ENCODE peak calls at places on chromosome 15, in nine cellular contexts. One of them, this sample, is unnamed.

GRCh38 chr15:31267161-31268107 is 59.2 kb upstream of the KLF13 start:
- DNase-seq in HCT116: no peak
- DNase-seq in psoas muscle: peak
- DNase-seq in IMR-90: no peak
- DNase-seq in SW 1271: no peak
- DNase-seq in stimulated activated effector memory CD8-positive, alpha-beta T cell treated with anti-CD3 and anti-CD28 coated beads, Interleukin-12 subunit alpha, Interleukin-12 subunit beta, amount 100 ng/mL, for 72 hours: peak
- DNase-seq in NCI-H345: no peak
- DNase-seq in glutamatergic neuron: no peak
- DNase-seq in coronary artery: peak
- DNase-seq in this sample: no peak

GRCh38 chr15:34271493-34271892 is 46.7 kb downstream of the EMC4 start:
- DNase-seq in stimulated activated effector memory CD8-positive, alpha-beta T cell treated with anti-CD3 and anti-CD28 coated beads, Interleukin-12 subunit alpha, Interleukin-12 subunit beta, amount 100 ng/mL, for 72 hours: no peak
- DNase-seq in SW 1271: no peak
- DNase-seq in psoas muscle: no peak
- DNase-seq in IMR-90: peak
- DNase-seq in HCT116: no peak
- DNase-seq in glutamatergic neuron: no peak
- DNase-seq in coronary artery: no peak
- DNase-seq in NCI-H345: no peak
- DNase-seq in this sample: peak

GRCh38 chr15:90862964-90863721 is 5.2 kb upstream of the FURIN start:
- DNase-seq in psoas muscle: no peak
- DNase-seq in stimulated activated effector memory CD8-positive, alpha-beta T cell treated with anti-CD3 and anti-CD28 coated beads, Interleukin-12 subunit alpha, Interleukin-12 subunit beta, amount 100 ng/mL, for 72 hours: no peak
- DNase-seq in SW 1271: no peak
- DNase-seq in IMR-90: no peak
- DNase-seq in glutamatergic neuron: no peak
- DNase-seq in coronary artery: no peak
- DNase-seq in NCI-H345: no peak
- DNase-seq in HCT116: no peak
- DNase-seq in this sample: peak

GRCh38 chr15:46732060-46732459 is 985.2 kb upstream of the SEMA6D start:
- DNase-seq in NCI-H345: no peak
- DNase-seq in stimulated activated effector memory CD8-positive, alpha-beta T cell treated with anti-CD3 and anti-CD28 coated beads, Interleukin-12 subunit alpha, Interleukin-12 subunit beta, amount 100 ng/mL, for 72 hours: no peak
- DNase-seq in IMR-90: no peak
- DNase-seq in SW 1271: no peak
- DNase-seq in psoas muscle: no peak
- DNase-seq in coronary artery: no peak
- DNase-seq in HCT116: no peak
- DNase-seq in glutamatergic neuron: no peak
- DNase-seq in this sample: no peak

GRCh38 chr15:68679161-68679560 is 100.4 kb downstream of the CORO2B start:
- DNase-seq in coronary artery: peak
- DNase-seq in glutamatergic neuron: no peak
- DNase-seq in stimulated activated effector memory CD8-positive, alpha-beta T cell treated with anti-CD3 and anti-CD28 coated beads, Interleukin-12 subunit alpha, Interleukin-12 subunit beta, amount 100 ng/mL, for 72 hours: no peak
- DNase-seq in psoas muscle: no peak
- DNase-seq in HCT116: no peak
- DNase-seq in IMR-90: no peak
- DNase-seq in SW 1271: no peak
- DNase-seq in NCI-H345: no peak
- DNase-seq in this sample: no peak

GRCh38 chr15:89043031-89044002 is 44.9 kb upstream of the ABHD2 start:
- DNase-seq in glutamatergic neuron: no peak
- DNase-seq in IMR-90: no peak
- DNase-seq in coronary artery: peak
- DNase-seq in HCT116: no peak
- DNase-seq in psoas muscle: no peak
- DNase-seq in SW 1271: no peak
- DNase-seq in stimulated activated effector memory CD8-positive, alpha-beta T cell treated with anti-CD3 and anti-CD28 coated beads, Interleukin-12 subunit alpha, Interleukin-12 subunit beta, amount 100 ng/mL, for 72 hours: no peak
- DNase-seq in NCI-H345: no peak
- DNase-seq in this sample: no peak

GRCh38 chr15:42890161-42890913 is 30.2 kb downstream of the TTBK2 start:
- DNase-seq in coronary artery: no peak
- DNase-seq in glutamatergic neuron: no peak
- DNase-seq in stimulated activated effector memory CD8-positive, alpha-beta T cell treated with anti-CD3 and anti-CD28 coated beads, Interleukin-12 subunit alpha, Interleukin-12 subunit beta, amount 100 ng/mL, for 72 hours: no peak
- DNase-seq in HCT116: no peak
- DNase-seq in IMR-90: peak
- DNase-seq in psoas muscle: no peak
- DNase-seq in NCI-H345: no peak
- DNase-seq in SW 1271: peak
- DNase-seq in this sample: peak

GRCh38 chr15:29571728-29572454 is 250.4 kb downstream of the TJP1 start:
- DNase-seq in IMR-90: no peak
- DNase-seq in glutamatergic neuron: no peak
- DNase-seq in coronary artery: no peak
- DNase-seq in SW 1271: no peak
- DNase-seq in psoas muscle: no peak
- DNase-seq in HCT116: no peak
- DNase-seq in stimulated activated effector memory CD8-positive, alpha-beta T cell treated with anti-CD3 and anti-CD28 coated beads, Interleukin-12 subunit alpha, Interleukin-12 subunit beta, amount 100 ng/mL, for 72 hours: no peak
- DNase-seq in NCI-H345: peak
- DNase-seq in this sample: no peak

GRCh38 chr15:79923068-79923514 is 26.3 kb upstream of the MTHFS start:
- DNase-seq in coronary artery: peak
- DNase-seq in glutamatergic neuron: peak
- DNase-seq in psoas muscle: peak
- DNase-seq in NCI-H345: peak
- DNase-seq in IMR-90: peak
- DNase-seq in SW 1271: peak
- DNase-seq in stimulated activated effector memory CD8-positive, alpha-beta T cell treated with anti-CD3 and anti-CD28 coated beads, Interleukin-12 subunit alpha, Interleukin-12 subunit beta, amount 100 ng/mL, for 72 hours: peak
- DNase-seq in HCT116: no peak
- DNase-seq in this sample: no peak

GRCh38 chr15:36449662-36450145 is 129.7 kb upstream of the CDIN1 start:
- DNase-seq in psoas muscle: no peak
- DNase-seq in HCT116: peak
- DNase-seq in SW 1271: no peak
- DNase-seq in coronary artery: no peak
- DNase-seq in NCI-H345: no peak
- DNase-seq in glutamatergic neuron: no peak
- DNase-seq in IMR-90: peak
- DNase-seq in stimulated activated effector memory CD8-positive, alpha-beta T cell treated with anti-CD3 and anti-CD28 coated beads, Interleukin-12 subunit alpha, Interleukin-12 subunit beta, amount 100 ng/mL, for 72 hours: no peak
- DNase-seq in this sample: no peak

GRCh38 chr15:95742836-95743235 is 587.7 kb upstream of the NR2F2 start:
- DNase-seq in psoas muscle: no peak
- DNase-seq in IMR-90: no peak
- DNase-seq in stimulated activated effector memory CD8-positive, alpha-beta T cell treated with anti-CD3 and anti-CD28 coated beads, Interleukin-12 subunit alpha, Interleukin-12 subunit beta, amount 100 ng/mL, for 72 hours: no peak
- DNase-seq in HCT116: no peak
- DNase-seq in NCI-H345: no peak
- DNase-seq in glutamatergic neuron: no peak
- DNase-seq in SW 1271: no peak
- DNase-seq in coronary artery: no peak
- DNase-seq in this sample: no peak

GRCh38 chr15:77021803-77022381 is 27.0 kb downstream of the PSTPIP1 start:
- DNase-seq in psoas muscle: peak
- DNase-seq in IMR-90: peak
- DNase-seq in glutamatergic neuron: no peak
- DNase-seq in NCI-H345: no peak
- DNase-seq in stimulated activated effector memory CD8-positive, alpha-beta T cell treated with anti-CD3 and anti-CD28 coated beads, Interleukin-12 subunit alpha, Interleukin-12 subunit beta, amount 100 ng/mL, for 72 hours: peak
- DNase-seq in coronary artery: no peak
- DNase-seq in SW 1271: peak
- DNase-seq in HCT116: no peak
- DNase-seq in this sample: no peak

GRCh38 chr15:92709064-92709463 is 53.5 kb upstream of the FAM174B start:
- DNase-seq in IMR-90: no peak
- DNase-seq in coronary artery: no peak
- DNase-seq in SW 1271: no peak
- DNase-seq in NCI-H345: no peak
- DNase-seq in glutamatergic neuron: no peak
- DNase-seq in psoas muscle: no peak
- DNase-seq in HCT116: no peak
- DNase-seq in stimulated activated effector memory CD8-positive, alpha-beta T cell treated with anti-CD3 and anti-CD28 coated beads, Interleukin-12 subunit alpha, Interleukin-12 subunit beta, amount 100 ng/mL, for 72 hours: no peak
- DNase-seq in this sample: no peak

GRCh38 chr15:68431037-68431791 is 749 bp downstream of the ITGA11 start:
- DNase-seq in NCI-H345: no peak
- DNase-seq in IMR-90: no peak
- DNase-seq in HCT116: no peak
- DNase-seq in stimulated activated effector memory CD8-positive, alpha-beta T cell treated with anti-CD3 and anti-CD28 coated beads, Interleukin-12 subunit alpha, Interleukin-12 subunit beta, amount 100 ng/mL, for 72 hours: peak
- DNase-seq in psoas muscle: peak
- DNase-seq in SW 1271: no peak
- DNase-seq in coronary artery: peak
- DNase-seq in glutamatergic neuron: peak
- DNase-seq in this sample: no peak

GRCh38 chr15:58962662-58963565 is 24.5 kb upstream of the RNF111 start:
- DNase-seq in psoas muscle: no peak
- DNase-seq in SW 1271: no peak
- DNase-seq in HCT116: no peak
- DNase-seq in stimulated activated effector memory CD8-positive, alpha-beta T cell treated with anti-CD3 and anti-CD28 coated beads, Interleukin-12 subunit alpha, Interleukin-12 subunit beta, amount 100 ng/mL, for 72 hours: no peak
- DNase-seq in NCI-H345: no peak
- DNase-seq in IMR-90: no peak
- DNase-seq in glutamatergic neuron: no peak
- DNase-seq in coronary artery: no peak
- DNase-seq in this sample: no peak

GRCh38 chr15:28125673-28126651 is 26.8 kb upstream of the OCA2 start:
- DNase-seq in psoas muscle: no peak
- DNase-seq in stimulated activated effector memory CD8-positive, alpha-beta T cell treated with anti-CD3 and anti-CD28 coated beads, Interleukin-12 subunit alpha, Interleukin-12 subunit beta, amount 100 ng/mL, for 72 hours: no peak
- DNase-seq in IMR-90: peak
- DNase-seq in glutamatergic neuron: no peak
- DNase-seq in coronary artery: no peak
- DNase-seq in NCI-H345: peak
- DNase-seq in HCT116: peak
- DNase-seq in SW 1271: no peak
- DNase-seq in this sample: no peak

GRCh38 chr15:67267951-67268941 is 13.7 kb downstream of the IQCH start:
- DNase-seq in IMR-90: no peak
- DNase-seq in NCI-H345: no peak
- DNase-seq in SW 1271: no peak
- DNase-seq in coronary artery: no peak
- DNase-seq in glutamatergic neuron: no peak
- DNase-seq in stimulated activated effector memory CD8-positive, alpha-beta T cell treated with anti-CD3 and anti-CD28 coated beads, Interleukin-12 subunit alpha, Interleukin-12 subunit beta, amount 100 ng/mL, for 72 hours: no peak
- DNase-seq in psoas muscle: no peak
- DNase-seq in HCT116: no peak
- DNase-seq in this sample: no peak

GRCh38 chr15:90701880-90702630 is 15.1 kb upstream of the BLM start:
- DNase-seq in NCI-H345: no peak
- DNase-seq in psoas muscle: no peak
- DNase-seq in SW 1271: no peak
- DNase-seq in IMR-90: no peak
- DNase-seq in glutamatergic neuron: no peak
- DNase-seq in stimulated activated effector memory CD8-positive, alpha-beta T cell treated with anti-CD3 and anti-CD28 coated beads, Interleukin-12 subunit alpha, Interleukin-12 subunit beta, amount 100 ng/mL, for 72 hours: no peak
- DNase-seq in HCT116: no peak
- DNase-seq in coronary artery: no peak
- DNase-seq in this sample: no peak

GRCh38 chr15:51775967-51776816 is 24.8 kb downstream of the TMOD2 start:
- DNase-seq in HCT116: peak
- DNase-seq in SW 1271: no peak
- DNase-seq in IMR-90: peak
- DNase-seq in glutamatergic neuron: peak
- DNase-seq in psoas muscle: no peak
- DNase-seq in stimulated activated effector memory CD8-positive, alpha-beta T cell treated with anti-CD3 and anti-CD28 coated beads, Interleukin-12 subunit alpha, Interleukin-12 subunit beta, amount 100 ng/mL, for 72 hours: peak
- DNase-seq in NCI-H345: peak
- DNase-seq in coronary artery: no peak
- DNase-seq in this sample: no peak

GRCh38 chr15:79593119-79593869 is 161.2 kb downstream of the MINAR1 start:
- DNase-seq in NCI-H345: no peak
- DNase-seq in stimulated activated effector memory CD8-positive, alpha-beta T cell treated with anti-CD3 and anti-CD28 coated beads, Interleukin-12 subunit alpha, Interleukin-12 subunit beta, amount 100 ng/mL, for 72 hours: no peak
- DNase-seq in coronary artery: no peak
- DNase-seq in glutamatergic neuron: no peak
- DNase-seq in SW 1271: no peak
- DNase-seq in IMR-90: peak
- DNase-seq in psoas muscle: no peak
- DNase-seq in HCT116: no peak
- DNase-seq in this sample: no peak

GRCh38 chr15:69154026-69154425 is 6.4 kb upstream of the GLCE start:
- DNase-seq in coronary artery: no peak
- DNase-seq in HCT116: no peak
- DNase-seq in psoas muscle: no peak
- DNase-seq in stimulated activated effector memory CD8-positive, alpha-beta T cell treated with anti-CD3 and anti-CD28 coated beads, Interleukin-12 subunit alpha, Interleukin-12 subunit beta, amount 100 ng/mL, for 72 hours: no peak
- DNase-seq in NCI-H345: no peak
- DNase-seq in SW 1271: no peak
- DNase-seq in IMR-90: peak
- DNase-seq in glutamatergic neuron: no peak
- DNase-seq in this sample: no peak

GRCh38 chr15:70195808-70196304 is 98.1 kb upstream of the TLE3 start:
- DNase-seq in HCT116: no peak
- DNase-seq in stimulated activated effector memory CD8-positive, alpha-beta T cell treated with anti-CD3 and anti-CD28 coated beads, Interleukin-12 subunit alpha, Interleukin-12 subunit beta, amount 100 ng/mL, for 72 hours: no peak
- DNase-seq in psoas muscle: peak
- DNase-seq in coronary artery: peak
- DNase-seq in SW 1271: no peak
- DNase-seq in IMR-90: peak
- DNase-seq in glutamatergic neuron: no peak
- DNase-seq in NCI-H345: no peak
- DNase-seq in this sample: no peak

GRCh38 chr15:59995568-59996349 is 8.4 kb upstream of the FOXB1 start:
- DNase-seq in glutamatergic neuron: no peak
- DNase-seq in IMR-90: no peak
- DNase-seq in stimulated activated effector memory CD8-positive, alpha-beta T cell treated with anti-CD3 and anti-CD28 coated beads, Interleukin-12 subunit alpha, Interleukin-12 subunit beta, amount 100 ng/mL, for 72 hours: no peak
- DNase-seq in psoas muscle: no peak
- DNase-seq in HCT116: no peak
- DNase-seq in SW 1271: no peak
- DNase-seq in NCI-H345: no peak
- DNase-seq in coronary artery: no peak
- DNase-seq in this sample: no peak

GRCh38 chr15:89068325-89068784 is 19.9 kb upstream of the ABHD2 start:
- DNase-seq in HCT116: no peak
- DNase-seq in NCI-H345: no peak
- DNase-seq in psoas muscle: no peak
- DNase-seq in coronary artery: no peak
- DNase-seq in glutamatergic neuron: no peak
- DNase-seq in SW 1271: no peak
- DNase-seq in stimulated activated effector memory CD8-positive, alpha-beta T cell treated with anti-CD3 and anti-CD28 coated beads, Interleukin-12 subunit alpha, Interleukin-12 subunit beta, amount 100 ng/mL, for 72 hours: peak
- DNase-seq in IMR-90: peak
- DNase-seq in this sample: peak

GRCh38 chr15:63983071-63983711 is 63.1 kb downstream of the DAPK2 start:
- DNase-seq in coronary artery: no peak
- DNase-seq in NCI-H345: no peak
- DNase-seq in glutamatergic neuron: peak
- DNase-seq in psoas muscle: no peak
- DNase-seq in SW 1271: no peak
- DNase-seq in HCT116: no peak
- DNase-seq in IMR-90: no peak
- DNase-seq in stimulated activated effector memory CD8-positive, alpha-beta T cell treated with anti-CD3 and anti-CD28 coated beads, Interleukin-12 subunit alpha, Interleukin-12 subunit beta, amount 100 ng/mL, for 72 hours: no peak
- DNase-seq in this sample: no peak

GRCh38 chr15:34652726-34653033 is 69.2 kb upstream of the GOLGA8B start:
- DNase-seq in NCI-H345: no peak
- DNase-seq in HCT116: no peak
- DNase-seq in SW 1271: no peak
- DNase-seq in coronary artery: no peak
- DNase-seq in glutamatergic neuron: no peak
- DNase-seq in psoas muscle: no peak
- DNase-seq in stimulated activated effector memory CD8-positive, alpha-beta T cell treated with anti-CD3 and anti-CD28 coated beads, Interleukin-12 subunit alpha, Interleukin-12 subunit beta, amount 100 ng/mL, for 72 hours: no peak
- DNase-seq in IMR-90: no peak
- DNase-seq in this sample: no peak

GRCh38 chr15:38647683-38648082 is 83.1 kb upstream of the RASGRP1 start:
- DNase-seq in IMR-90: peak
- DNase-seq in stimulated activated effector memory CD8-positive, alpha-beta T cell treated with anti-CD3 and anti-CD28 coated beads, Interleukin-12 subunit alpha, Interleukin-12 subunit beta, amount 100 ng/mL, for 72 hours: no peak
- DNase-seq in psoas muscle: no peak
- DNase-seq in coronary artery: no peak
- DNase-seq in SW 1271: no peak
- DNase-seq in glutamatergic neuron: no peak
- DNase-seq in NCI-H345: peak
- DNase-seq in HCT116: peak
- DNase-seq in this sample: peak

GRCh38 chr15:49830411-49830810 is 209.6 kb downstream of the DTWD1 start:
- DNase-seq in IMR-90: peak
- DNase-seq in HCT116: no peak
- DNase-seq in stimulated activated effector memory CD8-positive, alpha-beta T cell treated with anti-CD3 and anti-CD28 coated beads, Interleukin-12 subunit alpha, Interleukin-12 subunit beta, amount 100 ng/mL, for 72 hours: no peak
- DNase-seq in glutamatergic neuron: no peak
- DNase-seq in psoas muscle: no peak
- DNase-seq in NCI-H345: no peak
- DNase-seq in coronary artery: no peak
- DNase-seq in SW 1271: no peak
- DNase-seq in this sample: no peak

GRCh38 chr15:67109141-67110034 is 44.0 kb downstream of the SMAD3 start:
- DNase-seq in coronary artery: no peak
- DNase-seq in glutamatergic neuron: no peak
- DNase-seq in NCI-H345: no peak
- DNase-seq in psoas muscle: peak
- DNase-seq in IMR-90: peak
- DNase-seq in stimulated activated effector memory CD8-positive, alpha-beta T cell treated with anti-CD3 and anti-CD28 coated beads, Interleukin-12 subunit alpha, Interleukin-12 subunit beta, amount 100 ng/mL, for 72 hours: no peak
- DNase-seq in HCT116: no peak
- DNase-seq in SW 1271: no peak
- DNase-seq in this sample: no peak

GRCh38 chr15:101476756-101477155 is 12.8 kb downstream of the PCSK6 start:
- DNase-seq in NCI-H345: no peak
- DNase-seq in stimulated activated effector memory CD8-positive, alpha-beta T cell treated with anti-CD3 and anti-CD28 coated beads, Interleukin-12 subunit alpha, Interleukin-12 subunit beta, amount 100 ng/mL, for 72 hours: no peak
- DNase-seq in coronary artery: no peak
- DNase-seq in SW 1271: no peak
- DNase-seq in IMR-90: no peak
- DNase-seq in psoas muscle: no peak
- DNase-seq in glutamatergic neuron: no peak
- DNase-seq in HCT116: no peak
- DNase-seq in this sample: no peak

GRCh38 chr15:60374628-60375081 is 23.1 kb downstream of the ANXA2 start:
- DNase-seq in coronary artery: peak
- DNase-seq in SW 1271: peak
- DNase-seq in stimulated activated effector memory CD8-positive, alpha-beta T cell treated with anti-CD3 and anti-CD28 coated beads, Interleukin-12 subunit alpha, Interleukin-12 subunit beta, amount 100 ng/mL, for 72 hours: no peak
- DNase-seq in NCI-H345: peak
- DNase-seq in psoas muscle: peak
- DNase-seq in IMR-90: peak
- DNase-seq in HCT116: peak
- DNase-seq in glutamatergic neuron: no peak
- DNase-seq in this sample: peak

This sample was measured in epithelial cell of prostate.